ENCODE peak calls at places on chromosomes 11 and 22, in seven cellular contexts. One of them, this sample, is unnamed.

GRCh38 chr11:101215069-101215468 is 85.5 kb upstream of the PGR start:
- DNase-seq in neuronal stem cell: no peak
- DNase-seq in heart right ventricle: no peak
- DNase-seq in GM23248: no peak
- DNase-seq in AG04450: no peak
- DNase-seq in CD4-positive, alpha-beta T cell: no peak
- DNase-seq in iPS DF 6.9: no peak
- DNase-seq in this sample: no peak

GRCh38 chr11:101487775-101488174 is 96.0 kb downstream of the TRPC6 start:
- DNase-seq in iPS DF 6.9: no peak
- DNase-seq in AG04450: peak; percentile 27
- DNase-seq in GM23248: peak; percentile 81
- DNase-seq in neuronal stem cell: no peak
- DNase-seq in CD4-positive, alpha-beta T cell: no peak
- DNase-seq in heart right ventricle: no peak
- DNase-seq in this sample: no peak

GRCh38 chr22:30234786-30235470 is 11.6 kb downstream of the LIF start:
- DNase-seq in neuronal stem cell: no peak
- DNase-seq in iPS DF 6.9: no peak
- DNase-seq in AG04450: peak; percentile 47
- DNase-seq in GM23248: no peak
- DNase-seq in heart right ventricle: no peak
- DNase-seq in CD4-positive, alpha-beta T cell: no peak
- DNase-seq in this sample: no peak

GRCh38 chr22:19019679-19020032 is 83.6 kb upstream of the PRODH start:
- DNase-seq in heart right ventricle: no peak
- DNase-seq in AG04450: no peak
- DNase-seq in GM23248: no peak
- DNase-seq in neuronal stem cell: no peak
- DNase-seq in iPS DF 6.9: no peak
- DNase-seq in CD4-positive, alpha-beta T cell: no peak
- DNase-seq in this sample: no peak

GRCh38 chr22:43378011-43378704 is 33.7 kb upstream of the MPPED1 start:
- DNase-seq in AG04450: no peak
- DNase-seq in iPS DF 6.9: no peak
- DNase-seq in heart right ventricle: no peak
- DNase-seq in GM23248: peak; percentile 10
- DNase-seq in neuronal stem cell: no peak
- DNase-seq in CD4-positive, alpha-beta T cell: no peak
- DNase-seq in this sample: no peak

GRCh38 chr22:30015846-30016245 is 64.4 kb upstream of the HORMAD2 start:
- DNase-seq in heart right ventricle: no peak
- DNase-seq in GM23248: peak; percentile 94
- DNase-seq in CD4-positive, alpha-beta T cell: no peak
- DNase-seq in neuronal stem cell: no peak
- DNase-seq in iPS DF 6.9: no peak
- DNase-seq in AG04450: peak; percentile 81
- DNase-seq in this sample: no peak

GRCh38 chr22:37636186-37636948 is 3.1 kb upstream of the SH3BP1 start:
- DNase-seq in neuronal stem cell: no peak
- DNase-seq in AG04450: no peak
- DNase-seq in CD4-positive, alpha-beta T cell: no peak
- DNase-seq in GM23248: peak; percentile 27
- DNase-seq in heart right ventricle: no peak
- DNase-seq in iPS DF 6.9: no peak
- DNase-seq in this sample: no peak

GRCh38 chr11:83014951-83015350 is 56.7 kb downstream of the RAB30 start:
- DNase-seq in heart right ventricle: no peak
- DNase-seq in CD4-positive, alpha-beta T cell: no peak
- DNase-seq in neuronal stem cell: no peak
- DNase-seq in GM23248: no peak
- DNase-seq in iPS DF 6.9: no peak
- DNase-seq in AG04450: no peak
- DNase-seq in this sample: no peak

GRCh38 chr11:74634537-74634936 is 42.2 kb downstream of the POLD3 start:
- DNase-seq in iPS DF 6.9: no peak
- DNase-seq in GM23248: peak; percentile 58
- DNase-seq in heart right ventricle: no peak
- DNase-seq in CD4-positive, alpha-beta T cell: no peak
- DNase-seq in AG04450: no peak
- DNase-seq in neuronal stem cell: no peak
- DNase-seq in this sample: no peak

GRCh38 chr22:23899042-23899745 is 5.0 kb downstream of the MIF start:
- DNase-seq in neuronal stem cell: no peak
- DNase-seq in AG04450: no peak
- DNase-seq in GM23248: no peak
- DNase-seq in CD4-positive, alpha-beta T cell: no peak
- DNase-seq in heart right ventricle: no peak
- DNase-seq in iPS DF 6.9: no peak
- DNase-seq in this sample: no peak

DNA sequence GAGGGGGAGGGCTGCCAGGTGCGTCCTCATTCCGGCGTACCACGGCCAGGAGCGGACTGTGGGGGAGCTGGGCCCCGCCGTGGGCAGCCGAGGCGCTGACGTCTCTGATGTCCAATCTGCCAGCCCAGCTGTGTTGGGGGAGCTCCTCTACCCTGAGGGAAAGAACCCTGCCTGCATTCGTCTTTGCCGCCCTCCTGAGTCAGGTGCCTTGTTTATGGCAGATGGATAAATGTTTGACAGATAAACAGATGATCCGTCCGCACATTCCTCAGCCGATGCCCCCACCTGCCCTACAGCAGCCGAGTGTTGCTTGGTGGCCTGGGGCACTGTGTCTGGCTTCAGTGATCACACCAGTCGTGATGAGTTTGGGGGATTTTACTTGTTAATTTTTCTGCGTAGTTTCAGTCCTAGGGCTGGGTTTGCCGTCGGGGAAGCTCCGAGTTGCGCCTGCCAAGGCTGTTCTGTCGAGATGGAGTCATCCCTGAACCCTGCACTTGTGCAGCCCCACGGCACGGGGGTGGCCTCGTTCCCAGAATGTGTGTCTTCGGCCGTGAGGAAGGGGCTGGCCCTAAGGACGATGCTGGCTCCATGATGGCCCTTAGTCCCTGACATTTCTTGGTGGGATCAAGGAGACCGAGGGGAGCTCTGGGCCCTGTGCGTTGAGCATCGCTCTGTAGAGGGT is 1083.9 kb downstream of the BRD1 start:
- DNase-seq in GM23248: no peak
- DNase-seq in CD4-positive, alpha-beta T cell: peak; percentile 24
- DNase-seq in iPS DF 6.9: no peak
- DNase-seq in AG04450: no peak
- DNase-seq in neuronal stem cell: no peak
- DNase-seq in heart right ventricle: no peak
- DNase-seq in this sample: no peak
- H3K9me3 ChIP-seq in GM23248: no peaks in the 10 kb centered on the region
- H3K9me3 ChIP-seq in CD4-positive, alpha-beta T cell: no peaks in the 10 kb centered on the region
- H3K9me3 ChIP-seq in iPS DF 6.9: peaks cover 42% of the 10 kb centered on the region
- H3K9me3 ChIP-seq in AG04450: peaks cover 97% of the 10 kb centered on the region
- H3K9me3 ChIP-seq in neuronal stem cell: no peaks in the 10 kb centered on the region
- H3K9me3 ChIP-seq in heart right ventricle: no peaks in the 10 kb centered on the region
- H3K9me3 ChIP-seq in this sample: no peaks in the 10 kb centered on the region

GRCh38 chr11:2647953-2648352 is 51.8 kb downstream of the KCNQ1OT1 start:
- DNase-seq in neuronal stem cell: no peak
- DNase-seq in CD4-positive, alpha-beta T cell: no peak
- DNase-seq in heart right ventricle: no peak
- DNase-seq in AG04450: no peak
- DNase-seq in GM23248: no peak
- DNase-seq in iPS DF 6.9: no peak
- DNase-seq in this sample: no peak
- H3K9me3 ChIP-seq in neuronal stem cell: peaks cover 33% of the 10 kb centered on the region
- H3K9me3 ChIP-seq in CD4-positive, alpha-beta T cell: peaks cover 68% of the 10 kb centered on the region
- H3K9me3 ChIP-seq in heart right ventricle: peaks cover 62% of the 10 kb centered on the region
- H3K9me3 ChIP-seq in AG04450: peaks cover 46% of the 10 kb centered on the region
- H3K9me3 ChIP-seq in GM23248: peaks cover 13% of the 10 kb centered on the region
- H3K9me3 ChIP-seq in iPS DF 6.9: peaks cover 21% of the 10 kb centered on the region
- H3K9me3 ChIP-seq in this sample: peaks cover 16% of the 10 kb centered on the region

DNA sequence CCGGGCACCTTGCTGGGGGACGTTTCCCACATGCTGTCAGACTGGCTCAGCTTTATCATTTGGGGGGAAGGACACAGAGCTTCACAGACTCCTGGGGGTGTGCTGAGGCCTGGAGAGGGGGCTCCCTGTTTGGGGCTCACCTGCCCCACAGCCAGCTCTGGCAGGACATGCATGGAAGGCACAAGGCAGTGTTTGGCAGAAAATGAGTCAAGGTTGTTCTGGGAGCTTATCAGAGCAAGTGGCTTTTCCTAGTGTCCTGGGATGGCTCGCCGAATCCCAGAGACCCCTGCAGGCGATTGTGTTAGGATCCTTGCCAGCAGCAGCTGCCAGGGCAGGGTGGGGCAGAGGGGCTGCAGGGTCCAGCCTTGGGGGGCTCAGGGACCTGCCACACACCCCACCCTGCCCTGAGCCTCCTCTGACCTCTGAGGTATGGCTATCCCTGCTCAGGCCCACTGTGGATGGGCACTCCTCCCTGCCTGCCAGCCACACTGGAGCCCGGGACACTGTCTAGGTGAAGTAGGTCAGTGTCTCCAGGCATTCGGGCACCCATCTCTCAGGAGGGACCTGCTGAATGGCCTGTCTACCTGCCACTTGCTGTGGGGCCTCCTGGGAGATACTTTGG is 1323.0 kb downstream of the BRD1 start:
- DNase-seq in heart right ventricle: no peak
- DNase-seq in iPS DF 6.9: no peak
- DNase-seq in GM23248: no peak
- DNase-seq in CD4-positive, alpha-beta T cell: no peak
- DNase-seq in neuronal stem cell: no peak
- DNase-seq in AG04450: no peak
- DNase-seq in this sample: no peak
- H3K9me3 ChIP-seq in heart right ventricle: no peaks in the 10 kb centered on the region
- H3K9me3 ChIP-seq in iPS DF 6.9: peaks cover 47% of the 10 kb centered on the region
- H3K9me3 ChIP-seq in GM23248: no peaks in the 10 kb centered on the region
- H3K9me3 ChIP-seq in CD4-positive, alpha-beta T cell: no peaks in the 10 kb centered on the region
- H3K9me3 ChIP-seq in neuronal stem cell: no peaks in the 10 kb centered on the region
- H3K9me3 ChIP-seq in AG04450: peaks cover 87% of the 10 kb centered on the region
- H3K9me3 ChIP-seq in this sample: no peaks in the 10 kb centered on the region

GRCh38 chr11:91435694-91436375 is 788.8 kb upstream of the FAT3 start:
- DNase-seq in heart right ventricle: no peak
- DNase-seq in neuronal stem cell: no peak
- DNase-seq in AG04450: no peak
- DNase-seq in iPS DF 6.9: peak; percentile 2
- DNase-seq in GM23248: no peak
- DNase-seq in CD4-positive, alpha-beta T cell: no peak
- DNase-seq in this sample: no peak

DNA sequence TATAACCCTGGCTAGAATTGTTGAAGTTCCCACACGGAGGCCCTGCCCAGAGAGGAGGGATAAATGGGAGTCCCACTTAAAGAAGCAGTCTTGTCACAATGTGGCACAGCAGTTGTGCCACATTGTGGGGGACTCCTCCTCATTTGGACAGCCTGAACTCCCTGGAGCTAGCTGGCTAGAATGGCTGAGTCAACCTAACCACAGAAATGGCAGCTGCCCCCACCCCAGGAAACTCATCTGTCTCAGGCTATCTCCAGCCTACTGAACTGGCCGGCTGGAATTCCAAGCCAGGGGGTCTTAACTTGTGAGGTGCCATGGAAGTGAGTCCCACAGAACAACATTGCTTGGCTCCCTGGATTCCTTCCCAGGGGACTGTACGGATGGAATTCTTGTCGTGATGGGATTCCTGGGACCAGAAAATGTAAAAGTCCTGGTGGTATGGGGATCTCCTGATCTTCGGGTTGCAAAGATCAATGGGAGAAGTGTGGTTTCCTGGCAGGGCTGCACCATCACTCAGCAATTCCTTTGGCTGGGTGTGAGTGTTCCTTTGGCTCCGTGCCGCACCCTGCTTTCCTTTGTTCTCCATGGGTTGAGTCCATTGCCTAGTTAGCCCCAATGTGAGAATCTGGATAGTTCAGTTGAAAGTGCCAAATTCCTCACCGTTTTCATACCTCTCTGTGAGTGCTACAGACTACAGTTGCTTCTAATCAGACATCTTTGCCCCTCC is 791.2 kb upstream of the FAT3 start:
- DNase-seq in CD4-positive, alpha-beta T cell: no peak
- DNase-seq in iPS DF 6.9: no peak
- DNase-seq in heart right ventricle: no peak
- DNase-seq in AG04450: no peak
- DNase-seq in neuronal stem cell: no peak
- DNase-seq in GM23248: no peak
- DNase-seq in this sample: no peak
- H3K9me3 ChIP-seq in CD4-positive, alpha-beta T cell: no peaks in the 10 kb centered on the region
- H3K9me3 ChIP-seq in iPS DF 6.9: no peaks in the 10 kb centered on the region
- H3K9me3 ChIP-seq in heart right ventricle: peaks cover 4% of the 10 kb centered on the region
- H3K9me3 ChIP-seq in AG04450: no peaks in the 10 kb centered on the region
- H3K9me3 ChIP-seq in neuronal stem cell: no peaks in the 10 kb centered on the region
- H3K9me3 ChIP-seq in GM23248: no peaks in the 10 kb centered on the region
- H3K9me3 ChIP-seq in this sample: no peaks in the 10 kb centered on the region

GRCh38 chr22:48579035-48579914 is 1248.4 kb downstream of the BRD1 start:
- DNase-seq in neuronal stem cell: peak; percentile 57
- DNase-seq in GM23248: no peak
- DNase-seq in iPS DF 6.9: no peak
- DNase-seq in AG04450: no peak
- DNase-seq in heart right ventricle: no peak
- DNase-seq in CD4-positive, alpha-beta T cell: no peak
- DNase-seq in this sample: no peak

GRCh38 chr22:48579915-48580279 is 1247.8 kb downstream of the BRD1 start:
- DNase-seq in GM23248: no peak
- DNase-seq in CD4-positive, alpha-beta T cell: no peak
- DNase-seq in iPS DF 6.9: no peak
- DNase-seq in heart right ventricle: no peak
- DNase-seq in neuronal stem cell: no peak
- DNase-seq in AG04450: no peak
- DNase-seq in this sample: no peak

GRCh38 chr22:48581821-48582469 is 1245.7 kb downstream of the BRD1 start:
- DNase-seq in AG04450: no peak
- DNase-seq in CD4-positive, alpha-beta T cell: no peak
- DNase-seq in heart right ventricle: no peak
- DNase-seq in GM23248: no peak
- DNase-seq in neuronal stem cell: no peak
- DNase-seq in iPS DF 6.9: no peak
- DNase-seq in this sample: no peak

GRCh38 chr22:48580481-48580970 is 1247.1 kb downstream of the BRD1 start:
- DNase-seq in neuronal stem cell: no peak
- DNase-seq in iPS DF 6.9: no peak
- DNase-seq in CD4-positive, alpha-beta T cell: no peak
- DNase-seq in heart right ventricle: no peak
- DNase-seq in AG04450: no peak
- DNase-seq in GM23248: no peak
- DNase-seq in this sample: no peak

DNA sequence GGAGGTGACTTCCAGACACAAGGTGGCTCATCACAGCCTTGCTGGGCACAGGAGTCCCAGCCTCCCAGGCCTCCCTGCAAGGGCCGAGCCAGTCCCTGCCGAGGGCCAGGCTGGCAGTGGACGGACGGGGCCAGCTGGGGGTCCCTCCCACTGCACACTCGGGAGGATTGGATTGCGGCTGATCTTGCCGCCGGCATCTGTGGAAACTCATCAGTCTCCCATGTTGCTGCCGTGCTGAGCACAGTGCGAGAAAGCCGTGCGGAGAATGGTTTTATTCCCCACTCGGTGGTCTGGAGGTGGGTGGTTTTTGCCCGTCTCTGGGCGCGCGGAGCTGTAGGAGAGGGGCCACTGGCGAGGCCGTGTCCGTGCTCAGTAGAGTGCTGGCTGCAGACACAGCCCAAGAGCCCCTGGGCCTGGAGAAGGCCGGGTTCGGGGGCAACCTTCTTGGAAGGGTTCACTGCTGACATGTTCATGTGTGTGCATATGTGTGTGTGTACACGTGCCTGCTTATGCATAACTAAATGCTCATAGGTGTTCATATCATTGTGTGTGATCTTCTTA is 1246.4 kb downstream of the BRD1 start:
- DNase-seq in AG04450: no peak
- DNase-seq in CD4-positive, alpha-beta T cell: no peak
- DNase-seq in neuronal stem cell: no peak
- DNase-seq in iPS DF 6.9: no peak
- DNase-seq in heart right ventricle: no peak
- DNase-seq in GM23248: no peak
- DNase-seq in this sample: no peak
- H3K9me3 ChIP-seq in AG04450: peaks cover 87% of the 10 kb centered on the region
- H3K9me3 ChIP-seq in CD4-positive, alpha-beta T cell: no peaks in the 10 kb centered on the region
- H3K9me3 ChIP-seq in neuronal stem cell: peaks cover 11% of the 10 kb centered on the region
- H3K9me3 ChIP-seq in iPS DF 6.9: peaks cover 57% of the 10 kb centered on the region
- H3K9me3 ChIP-seq in heart right ventricle: no peaks in the 10 kb centered on the region
- H3K9me3 ChIP-seq in GM23248: no peaks in the 10 kb centered on the region
- H3K9me3 ChIP-seq in this sample: no peaks in the 10 kb centered on the region

This sample was measured in T-helper 17 cell.